ENCODE peak calls at places on chromosomes 3 and 15, in nine cellular contexts. Q is HTR-8/SVneo; M is stimulated activated naive CD8-positive, alpha-beta T cell treated with anti-CD3 and anti-CD28 coated beads, Interleukin-15, amount 100 ng/mL, for 72 hours; S is NCI-H1092; L is A172; I is HS-5; U is activated effector memory CD4-positive, alpha-beta T cell treated with anti-CD3 and anti-CD28 coated beads, Interleukin-2, amount 50 U/mL, for 16 hours; D is GM10248; G is germinal center. B is an unnamed sample.
A peak's percentile ranks its signal among the peaks of the same experiment; 100 is the strongest.

GRCh38 chr15:91857772-91858171 is 4.3 kb downstream of the SLCO3A1 start:
- DNase-seq in S (no peak), U (peak; percentile 75), I (no peak), G (peak; percentile 50), D (peak; percentile 28), M (peak; percentile 57), Q (no peak), L (no peak), B (peak; percentile 80)

GRCh38 chr3:110031975-110032374 is 694.6 kb upstream of the DPPA4 start:
- DNase-seq in S (no peak), U (no peak), I (no peak), G (no peak), D (no peak), M (no peak), Q (no peak), L (no peak), B (no peak)

GRCh38 chr15:63091679-63092078 is 30.0 kb upstream of the LACTB start:
- DNase-seq in D (no peak), G (no peak), I (no peak), Q (no peak), M (no peak), U (no peak), L (no peak), S (no peak), B (no peak)

GRCh38 chr3:13539671-13540070 is 9.3 kb upstream of the FBLN2 start:
- DNase-seq in I (no peak), U (no peak), G (no peak), M (no peak), S (no peak), D (no peak), Q (no peak), L (no peak), B (no peak)

GRCh38 chr3:24160424-24160823 is 215.3 kb downstream of the NR1D2 start:
- DNase-seq in D (no peak), I (no peak), G (no peak), U (no peak), Q (peak; percentile 21), S (no peak), L (peak; percentile 42), M (no peak), B (no peak)

GRCh38 chr3:11306815-11307589 is 34.8 kb downstream of the ATG7 start:
- DNase-seq in S (no peak), Q (no peak), M (no peak), I (no peak), L (peak; percentile 74), G (no peak), U (peak; percentile 64), D (no peak), B (no peak)

GRCh38 chr3:193680220-193680619 is 87.2 kb downstream of the OPA1 start:
- DNase-seq in S (no peak), I (no peak), Q (peak; percentile 43), D (no peak), L (peak; percentile 10), U (no peak), G (no peak), M (no peak), B (no peak)

GRCh38 chr3:41684802-41685740 is 276.8 kb downstream of the ULK4 start:
- DNase-seq in G (no peak), I (no peak), D (no peak), S (no peak), M (no peak), Q (no peak), L (no peak), U (no peak), B (no peak)

GRCh38 chr15:34753236-34753894 is 1.4 kb downstream of the GJD2 start:
- DNase-seq in U (no peak), D (no peak), L (peak; percentile 68), Q (peak; percentile 25), M (no peak), I (no peak), G (no peak), S (no peak), B (no peak)

GRCh38 chr3:179715582-179715981 is 62.7 kb downstream of the USP13 start:
- DNase-seq in Q (no peak), S (no peak), M (no peak), I (no peak), U (no peak), D (no peak), L (no peak), G (no peak), B (no peak)

GRCh38 chr3:112979244-112979832 is 4.4 kb upstream of the CD200R1 start:
- DNase-seq in G (peak; percentile 32), I (peak; percentile 15), U (no peak), L (peak; percentile 43), Q (peak; percentile 8), D (no peak), S (no peak), M (no peak), B (peak; percentile 78)